ENCODE peak calls at places on chromosomes 5 and 9, in eight cellular contexts. One of them, this sample, is unnamed.

GRCh38 chr9:99557816-99558215 is 263.9 kb upstream of the NR4A3 start:
- DNase-seq in A549: no peak
- DNase-seq in foreskin fibroblast: no peak
- DNase-seq in heart right ventricle: no peak
- DNase-seq in cardiac fibroblast: no peak
- DNase-seq in OCI-LY7: no peak
- DNase-seq in uterus: no peak
- DNase-seq in AG04450: no peak
- DNase-seq in this sample: no peak

GRCh38 chr5:62649476-62650113 is 71.0 kb downstream of the LRRC70 start:
- DNase-seq in A549: no peak
- DNase-seq in foreskin fibroblast: no peak
- DNase-seq in heart right ventricle: no peak
- DNase-seq in cardiac fibroblast: no peak
- DNase-seq in OCI-LY7: no peak
- DNase-seq in uterus: no peak
- DNase-seq in AG04450: no peak
- DNase-seq in this sample: no peak

GRCh38 chr9:113566712-113567071 is 103.2 kb downstream of the RGS3 start:
- DNase-seq in A549: no peak
- DNase-seq in foreskin fibroblast: no peak
- DNase-seq in heart right ventricle: no peak
- DNase-seq in cardiac fibroblast: no peak
- DNase-seq in OCI-LY7: no peak
- DNase-seq in uterus: peak; percentile 12
- DNase-seq in AG04450: no peak
- DNase-seq in this sample: no peak

GRCh38 chr9:81389569-81389993 is 299.8 kb downstream of the TLE1 start:
- DNase-seq in A549: peak; percentile 58
- DNase-seq in foreskin fibroblast: peak; percentile 97
- DNase-seq in heart right ventricle: no peak
- DNase-seq in cardiac fibroblast: peak; percentile 96
- DNase-seq in OCI-LY7: no peak
- DNase-seq in uterus: peak; percentile 52
- DNase-seq in AG04450: peak; percentile 92
- DNase-seq in this sample: no peak

GRCh38 chr9:121281614-121282291 is 13.8 kb downstream of the GSN start:
- DNase-seq in A549: peak; percentile 71
- DNase-seq in foreskin fibroblast: peak; percentile 72
- DNase-seq in heart right ventricle: peak; percentile 90
- DNase-seq in cardiac fibroblast: peak; percentile 80
- DNase-seq in OCI-LY7: no peak
- DNase-seq in uterus: peak; percentile 94
- DNase-seq in AG04450: no peak
- DNase-seq in this sample: peak; percentile 30

GRCh38 chr5:68709229-68709628 is 384.6 kb upstream of the SLC30A5 start:
- DNase-seq in A549: no peak
- DNase-seq in foreskin fibroblast: no peak
- DNase-seq in heart right ventricle: peak; percentile 37
- DNase-seq in cardiac fibroblast: no peak
- DNase-seq in OCI-LY7: no peak
- DNase-seq in uterus: no peak
- DNase-seq in AG04450: no peak
- DNase-seq in this sample: no peak

GRCh38 chr9:122121931-122122330 is 28.8 kb upstream of the TTLL11 start:
- DNase-seq in A549: no peak
- DNase-seq in foreskin fibroblast: no peak
- DNase-seq in heart right ventricle: no peak
- DNase-seq in cardiac fibroblast: no peak
- DNase-seq in OCI-LY7: no peak
- DNase-seq in uterus: no peak
- DNase-seq in AG04450: no peak
- DNase-seq in this sample: no peak

GRCh38 chr5:122415481-122416120 is 103.6 kb downstream of the SNCAIP start:
- DNase-seq in A549: peak; percentile 4
- DNase-seq in foreskin fibroblast: peak; percentile 84
- DNase-seq in heart right ventricle: peak; percentile 39
- DNase-seq in cardiac fibroblast: peak; percentile 84
- DNase-seq in OCI-LY7: peak; percentile 29
- DNase-seq in uterus: peak; percentile 66
- DNase-seq in AG04450: peak; percentile 45
- DNase-seq in this sample: peak; percentile 54

GRCh38 chr5:59037453-59038168 is 454.7 kb downstream of the RAB3C start:
- DNase-seq in A549: no peak
- DNase-seq in foreskin fibroblast: peak; percentile 42
- DNase-seq in heart right ventricle: no peak
- DNase-seq in cardiac fibroblast: peak; percentile 27
- DNase-seq in OCI-LY7: no peak
- DNase-seq in uterus: no peak
- DNase-seq in AG04450: no peak
- DNase-seq in this sample: no peak

GRCh38 chr9:37968228-37968672 is 64.3 kb upstream of the SLC25A51 start:
- DNase-seq in A549: peak; percentile 60
- DNase-seq in foreskin fibroblast: peak; percentile 76
- DNase-seq in heart right ventricle: no peak
- DNase-seq in cardiac fibroblast: peak; percentile 70
- DNase-seq in OCI-LY7: no peak
- DNase-seq in uterus: no peak
- DNase-seq in AG04450: no peak
- DNase-seq in this sample: no peak

GRCh38 chr9:137445930-137446431 is 4.8 kb upstream of the ENTPD8 start:
- DNase-seq in A549: no peak
- DNase-seq in foreskin fibroblast: no peak
- DNase-seq in heart right ventricle: no peak
- DNase-seq in cardiac fibroblast: no peak
- DNase-seq in OCI-LY7: no peak
- DNase-seq in uterus: no peak
- DNase-seq in AG04450: no peak
- DNase-seq in this sample: no peak

GRCh38 chr5:160118349-160119141 is 705 bp downstream of the PWWP2A start:
- DNase-seq in A549: peak; percentile 44
- DNase-seq in foreskin fibroblast: peak; percentile 10
- DNase-seq in heart right ventricle: peak; percentile 35
- DNase-seq in cardiac fibroblast: no peak
- DNase-seq in OCI-LY7: peak; percentile 63
- DNase-seq in uterus: peak; percentile 44
- DNase-seq in AG04450: no peak
- DNase-seq in this sample: no peak

GRCh38 chr5:77629553-77630245 is 8.8 kb downstream of the OTP start:
- DNase-seq in A549: no peak
- DNase-seq in foreskin fibroblast: no peak
- DNase-seq in heart right ventricle: no peak
- DNase-seq in cardiac fibroblast: no peak
- DNase-seq in OCI-LY7: no peak
- DNase-seq in uterus: no peak
- DNase-seq in AG04450: no peak
- DNase-seq in this sample: no peak
- H3K4me3 ChIP-seq in A549: peak overlapping the region; percentile 72
- H3K4me3 ChIP-seq in foreskin fibroblast: no peak overlapping the region
- H3K4me3 ChIP-seq in heart right ventricle: peak overlapping the region; percentile 47
- H3K4me3 ChIP-seq in cardiac fibroblast: no peak overlapping the region
- H3K4me3 ChIP-seq in OCI-LY7: no peak overlapping the region
- H3K4me3 ChIP-seq in uterus: no peak overlapping the region
- H3K4me3 ChIP-seq in AG04450: no peak overlapping the region
- H3K4me3 ChIP-seq in this sample: peak overlapping the region; percentile 50

DNA sequence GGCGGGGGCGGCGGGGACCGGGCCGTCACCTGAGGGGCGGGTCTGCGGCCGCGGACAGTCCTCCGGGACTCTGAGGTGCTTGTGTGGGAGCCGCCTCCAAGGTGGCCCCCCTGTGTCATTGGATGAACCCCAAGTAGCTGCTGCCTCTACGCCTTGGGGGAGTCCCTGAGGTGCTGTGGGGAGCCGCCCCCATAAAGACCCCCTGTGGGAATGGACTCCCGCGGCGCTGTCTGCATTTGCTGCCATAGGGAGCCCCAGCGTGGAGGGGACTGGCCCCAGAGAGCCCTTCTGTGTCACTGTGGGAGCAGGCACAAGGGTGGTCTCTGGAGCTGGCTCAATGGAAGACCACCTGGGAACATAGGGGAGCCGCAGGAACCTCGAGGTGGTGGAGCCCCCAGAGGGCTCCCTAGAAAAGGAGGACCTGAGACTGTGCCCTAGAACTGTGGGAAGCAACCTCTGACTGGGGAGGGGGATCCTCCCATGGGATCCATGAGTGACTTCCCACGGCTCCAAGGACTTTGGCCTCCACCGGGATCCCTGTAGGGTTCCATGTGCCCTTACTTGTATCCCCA is 412 bp downstream of the PHF24 start:
- DNase-seq in A549: no peak
- DNase-seq in foreskin fibroblast: no peak
- DNase-seq in heart right ventricle: no peak
- DNase-seq in cardiac fibroblast: no peak
- DNase-seq in OCI-LY7: no peak
- DNase-seq in uterus: no peak
- DNase-seq in AG04450: no peak
- DNase-seq in this sample: no peak
- TF ChIP-seq CTCF in A549: no peak
- TF ChIP-seq CTCF in foreskin fibroblast: no peak
- TF ChIP-seq CTCF in heart right ventricle: no peak
- TF ChIP-seq CTCF in cardiac fibroblast: no peak
- TF ChIP-seq CTCF in OCI-LY7: no peak
- TF ChIP-seq CTCF in uterus: no peak
- TF ChIP-seq CTCF in AG04450: no peak
- TF ChIP-seq CTCF in this sample: no peak

GRCh38 chr5:179805070-179805528 is 1.6 kb downstream of the MGAT4B start:
- DNase-seq in A549: no peak
- DNase-seq in foreskin fibroblast: no peak
- DNase-seq in heart right ventricle: no peak
- DNase-seq in cardiac fibroblast: no peak
- DNase-seq in OCI-LY7: no peak
- DNase-seq in uterus: no peak
- DNase-seq in AG04450: no peak
- DNase-seq in this sample: no peak

GRCh38 chr5:179805529-179806249 is 977 bp downstream of the MGAT4B start:
- DNase-seq in A549: no peak
- DNase-seq in foreskin fibroblast: peak; percentile 83
- DNase-seq in heart right ventricle: no peak
- DNase-seq in cardiac fibroblast: peak; percentile 55
- DNase-seq in OCI-LY7: peak; percentile 67
- DNase-seq in uterus: peak; percentile 29
- DNase-seq in AG04450: no peak
- DNase-seq in this sample: no peak

GRCh38 chr5:179803651-179804598 is 2.7 kb downstream of the MGAT4B start:
- DNase-seq in A549: no peak
- DNase-seq in foreskin fibroblast: peak; percentile 76
- DNase-seq in heart right ventricle: no peak
- DNase-seq in cardiac fibroblast: peak; percentile 40
- DNase-seq in OCI-LY7: no peak
- DNase-seq in uterus: no peak
- DNase-seq in AG04450: no peak
- DNase-seq in this sample: no peak

GRCh38 chr5:179804599-179804947 is 2.1 kb downstream of the MGAT4B start:
- DNase-seq in A549: no peak
- DNase-seq in foreskin fibroblast: no peak
- DNase-seq in heart right ventricle: no peak
- DNase-seq in cardiac fibroblast: no peak
- DNase-seq in OCI-LY7: no peak
- DNase-seq in uterus: no peak
- DNase-seq in AG04450: no peak
- DNase-seq in this sample: no peak

DNA sequence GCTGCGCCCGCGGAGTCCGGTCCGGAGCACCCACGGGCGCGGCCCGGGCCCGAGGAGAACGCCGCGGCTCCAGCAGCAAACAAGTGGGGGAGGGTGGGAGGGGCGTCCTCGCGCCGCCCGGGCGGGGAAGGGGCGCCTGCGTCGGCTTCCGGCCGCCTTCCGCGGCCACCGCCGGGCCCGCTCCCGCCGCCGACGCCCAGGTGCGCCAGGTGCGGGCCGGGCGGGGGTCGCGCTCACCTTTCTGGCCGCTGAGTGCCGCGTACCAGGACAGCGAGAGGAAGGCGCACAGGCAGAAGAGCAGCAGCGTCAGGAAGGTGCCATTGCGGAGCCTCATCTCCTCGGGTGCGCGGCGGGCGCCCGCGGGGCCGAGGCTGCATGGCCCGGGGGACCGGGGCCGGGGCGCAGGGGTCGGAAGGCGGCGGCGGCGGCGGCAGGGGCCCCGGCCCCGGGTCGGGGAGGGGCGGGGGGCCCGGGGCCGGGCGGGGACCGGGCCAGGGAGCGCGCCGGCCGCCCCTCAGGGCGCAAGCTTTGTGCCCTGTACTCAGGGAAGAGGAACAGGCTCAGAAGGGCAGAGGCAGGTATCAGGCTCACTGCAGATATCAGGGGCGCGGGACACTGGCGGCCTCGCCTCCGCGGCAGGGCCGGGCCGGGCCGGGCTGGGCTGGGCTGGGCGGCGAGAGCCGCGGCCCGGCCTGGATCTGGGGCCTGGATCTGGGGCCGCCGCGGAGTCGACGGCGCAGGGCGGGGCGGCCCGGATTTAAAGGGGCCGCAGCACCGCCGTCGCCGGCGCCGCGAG is at the start of gene MGAT4B:
- DNase-seq in A549: no peak
- DNase-seq in foreskin fibroblast: peak; percentile 94
- DNase-seq in heart right ventricle: peak; percentile 68
- DNase-seq in cardiac fibroblast: peak; percentile 82
- DNase-seq in OCI-LY7: peak; percentile 83
- DNase-seq in uterus: peak; percentile 58
- DNase-seq in AG04450: no peak
- DNase-seq in this sample: no peak
- H3K4me3 ChIP-seq in A549: peak within 1 kb of the TSS; percentile 94
- H3K4me3 ChIP-seq in foreskin fibroblast: peak within 1 kb of the TSS; percentile 75
- H3K4me3 ChIP-seq in heart right ventricle: peak within 1 kb of the TSS; percentile 93
- H3K4me3 ChIP-seq in cardiac fibroblast: peak within 1 kb of the TSS; percentile 70
- H3K4me3 ChIP-seq in OCI-LY7: peak within 1 kb of the TSS; percentile 86
- H3K4me3 ChIP-seq in uterus: peak within 1 kb of the TSS; percentile 67
- H3K4me3 ChIP-seq in AG04450: peak within 1 kb of the TSS; percentile 77
- H3K4me3 ChIP-seq in this sample: peak within 1 kb of the TSS; percentile 75

DNA sequence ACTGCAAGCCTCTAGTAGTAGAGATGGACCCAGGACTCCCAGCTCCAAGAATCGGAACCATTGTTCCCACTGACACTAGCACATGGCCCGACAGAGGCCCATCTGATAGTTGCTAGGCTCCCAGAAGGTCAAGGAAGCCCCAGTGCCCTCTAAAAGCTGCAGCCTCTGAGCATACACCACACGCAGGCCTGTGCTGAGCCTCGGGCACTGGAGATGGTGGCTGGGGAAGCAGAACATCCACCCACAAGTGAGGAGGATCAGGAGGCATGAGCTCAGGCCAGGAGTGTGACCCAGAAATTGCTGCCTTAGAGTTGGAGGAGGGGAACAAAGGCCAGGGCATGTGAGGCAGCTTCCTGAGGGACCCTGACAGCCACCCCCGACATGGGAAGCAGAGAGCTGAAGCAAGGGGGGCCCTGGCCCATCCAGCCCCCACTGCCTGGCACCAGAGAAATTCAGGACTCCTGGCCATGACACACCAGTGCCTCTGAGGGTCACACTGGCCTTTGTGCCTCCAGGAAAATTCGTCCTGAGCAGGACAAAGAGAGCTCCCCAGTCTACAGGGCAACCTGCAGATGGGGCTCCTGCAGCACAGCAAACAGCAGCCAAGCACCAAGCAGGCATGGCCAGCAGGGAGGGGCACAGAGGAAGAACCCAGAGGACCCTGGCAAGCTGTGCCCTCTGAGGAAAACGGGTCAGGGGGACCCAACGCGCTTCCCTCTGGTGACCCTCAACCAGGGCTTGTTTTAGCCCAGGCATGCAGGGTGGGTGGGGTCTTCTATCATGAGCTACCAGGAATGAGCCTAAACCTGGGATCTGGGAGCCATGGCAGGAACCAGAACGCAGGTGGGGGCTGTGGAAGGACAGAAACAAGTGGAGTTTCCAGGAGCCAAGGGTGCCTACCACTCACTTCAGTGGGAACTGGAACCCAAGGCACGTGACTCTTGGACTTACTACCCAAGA is 21.2 kb downstream of the IPPK start:
- DNase-seq in A549: no peak
- DNase-seq in foreskin fibroblast: no peak
- DNase-seq in heart right ventricle: no peak
- DNase-seq in cardiac fibroblast: no peak
- DNase-seq in OCI-LY7: no peak
- DNase-seq in uterus: peak; percentile 13
- DNase-seq in AG04450: no peak
- DNase-seq in this sample: no peak
- TF ChIP-seq CTCF in A549: no peak
- TF ChIP-seq CTCF in foreskin fibroblast: no peak
- TF ChIP-seq CTCF in heart right ventricle: no peak
- TF ChIP-seq CTCF in cardiac fibroblast: no peak
- TF ChIP-seq CTCF in OCI-LY7: no peak
- TF ChIP-seq CTCF in uterus: no peak
- TF ChIP-seq CTCF in AG04450: no peak
- TF ChIP-seq CTCF in this sample: no peak